ENCODE peak calls at places on chromosomes 6 and 20, in seven cellular contexts. One of them, this sample, is unnamed.

GRCh38 chr6:28274888-28275287 is 6.5 kb upstream of the PGBD1 start:
- DNase-seq in lung: no peak
- DNase-seq in pancreas: no peak
- DNase-seq in astrocyte of the cerebellum: no peak
- DNase-seq in SK-N-SH: no peak
- DNase-seq in lower leg skin: no peak
- DNase-seq in left lung: no peak
- DNase-seq in this sample: no peak

GRCh38 chr20:19807901-19808300 is 49.8 kb downstream of the RIN2 start:
- DNase-seq in pancreas: no peak
- DNase-seq in SK-N-SH: no peak
- DNase-seq in lung: no peak
- DNase-seq in astrocyte of the cerebellum: no peak
- DNase-seq in left lung: no peak
- DNase-seq in lower leg skin: no peak
- DNase-seq in this sample: no peak

GRCh38 chr6:34516391-34517324 is 39.5 kb downstream of the SPDEF start:
- DNase-seq in lung: no peak
- DNase-seq in lower leg skin: no peak
- DNase-seq in SK-N-SH: peak
- DNase-seq in pancreas: no peak
- DNase-seq in left lung: no peak
- DNase-seq in astrocyte of the cerebellum: no peak
- DNase-seq in this sample: no peak

GRCh38 chr6:112936476-112936875 is 589.3 kb downstream of the RFPL4B start:
- DNase-seq in lung: no peak
- DNase-seq in lower leg skin: no peak
- DNase-seq in pancreas: no peak
- DNase-seq in left lung: no peak
- DNase-seq in astrocyte of the cerebellum: no peak
- DNase-seq in SK-N-SH: no peak
- DNase-seq in this sample: no peak

GRCh38 chr6:157753291-157753690 is 69.8 kb upstream of the SNX9 start:
- DNase-seq in pancreas: no peak
- DNase-seq in astrocyte of the cerebellum: no peak
- DNase-seq in left lung: no peak
- DNase-seq in lung: no peak
- DNase-seq in lower leg skin: no peak
- DNase-seq in SK-N-SH: no peak
- DNase-seq in this sample: no peak

GRCh38 chr6:1222426-1223311 is 89.2 kb upstream of the FOXQ1 start:
- DNase-seq in astrocyte of the cerebellum: no peak
- DNase-seq in lower leg skin: no peak
- DNase-seq in lung: no peak
- DNase-seq in pancreas: no peak
- DNase-seq in left lung: no peak
- DNase-seq in SK-N-SH: no peak
- DNase-seq in this sample: no peak

GRCh38 chr20:26208296-26209091 is 511.8 kb upstream of the ZNF337 start:
- DNase-seq in lung: peak
- DNase-seq in left lung: peak
- DNase-seq in lower leg skin: no peak
- DNase-seq in pancreas: no peak
- DNase-seq in SK-N-SH: peak
- DNase-seq in astrocyte of the cerebellum: no peak
- DNase-seq in this sample: no peak

GRCh38 chr6:85680388-85680787 is 37.7 kb upstream of the SYNCRIP start:
- DNase-seq in astrocyte of the cerebellum: no peak
- DNase-seq in left lung: no peak
- DNase-seq in lower leg skin: no peak
- DNase-seq in lung: no peak
- DNase-seq in SK-N-SH: no peak
- DNase-seq in pancreas: no peak
- DNase-seq in this sample: no peak

GRCh38 chr6:43171284-43172126 is 436 bp downstream of the SRF start:
- DNase-seq in lower leg skin: no peak
- DNase-seq in astrocyte of the cerebellum: no peak
- DNase-seq in lung: no peak
- DNase-seq in pancreas: no peak
- DNase-seq in left lung: no peak
- DNase-seq in SK-N-SH: peak
- DNase-seq in this sample: no peak

GRCh38 chr20:60269571-60270162 is 311.4 kb downstream of the CDH26 start:
- DNase-seq in left lung: no peak
- DNase-seq in pancreas: no peak
- DNase-seq in astrocyte of the cerebellum: no peak
- DNase-seq in lower leg skin: no peak
- DNase-seq in SK-N-SH: no peak
- DNase-seq in lung: no peak
- DNase-seq in this sample: no peak

DNA sequence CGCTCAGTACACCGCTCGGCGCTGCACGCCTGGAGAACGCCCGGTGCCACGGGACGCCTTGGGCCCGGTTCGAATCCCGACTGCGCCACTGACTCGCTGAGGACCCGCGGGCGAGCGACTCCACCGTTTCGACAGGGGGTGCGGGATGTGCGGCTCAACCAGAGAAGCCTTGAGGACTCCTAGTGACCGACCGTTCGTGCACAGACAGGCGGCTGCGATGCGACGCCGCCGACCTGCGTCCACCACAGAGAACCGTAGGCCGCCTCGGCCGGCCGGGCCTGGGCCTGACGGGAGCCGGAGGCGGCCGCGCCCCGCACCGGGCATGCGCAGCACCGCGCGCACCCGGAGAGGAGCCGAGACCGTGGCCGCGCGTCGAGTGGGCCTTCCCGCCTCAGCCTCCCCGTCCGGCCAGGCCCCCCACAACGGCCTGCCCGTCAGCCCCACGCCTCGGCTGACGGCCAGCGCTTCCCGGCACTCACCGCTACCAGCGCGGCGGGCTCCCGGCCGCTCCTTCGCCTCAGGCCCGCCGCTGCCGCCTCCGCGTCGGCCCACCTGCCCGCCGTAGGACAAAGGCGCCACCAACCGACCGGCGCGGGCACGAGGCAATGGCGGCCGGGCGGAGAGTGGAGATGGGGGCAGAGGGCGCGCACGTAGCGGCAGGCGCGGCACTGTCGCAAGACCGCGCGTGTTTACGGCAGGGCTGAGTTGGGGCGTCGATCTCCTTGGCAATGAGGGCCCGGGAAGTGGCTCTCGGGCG is at the start of gene NCOA5:
- DNase-seq in SK-N-SH: peak
- DNase-seq in astrocyte of the cerebellum: peak
- DNase-seq in lower leg skin: peak
- DNase-seq in lung: peak
- DNase-seq in pancreas: peak
- DNase-seq in left lung: peak
- DNase-seq in this sample: peak
- TF ChIP-seq CTCF in SK-N-SH: peak
- TF ChIP-seq CTCF in astrocyte of the cerebellum: no peak
- TF ChIP-seq CTCF in lower leg skin: no peak
- TF ChIP-seq CTCF in lung: no peak
- TF ChIP-seq CTCF in pancreas: no peak
- TF ChIP-seq CTCF in left lung: peak
- TF ChIP-seq CTCF in this sample: no peak

GRCh38 chr6:53067799-53068442 is 2.7 kb downstream of the FBXO9 start:
- DNase-seq in lower leg skin: no peak
- DNase-seq in pancreas: no peak
- DNase-seq in lung: no peak
- DNase-seq in left lung: no peak
- DNase-seq in astrocyte of the cerebellum: no peak
- DNase-seq in SK-N-SH: peak
- DNase-seq in this sample: no peak

GRCh38 chr6:53074347-53074746 is 9.1 kb downstream of the FBXO9 start:
- DNase-seq in pancreas: no peak
- DNase-seq in lung: no peak
- DNase-seq in SK-N-SH: no peak
- DNase-seq in lower leg skin: no peak
- DNase-seq in left lung: no peak
- DNase-seq in astrocyte of the cerebellum: no peak
- DNase-seq in this sample: no peak

GRCh38 chr6:53067307-53067706 is 2.1 kb downstream of the FBXO9 start:
- DNase-seq in astrocyte of the cerebellum: no peak
- DNase-seq in lower leg skin: no peak
- DNase-seq in left lung: no peak
- DNase-seq in lung: no peak
- DNase-seq in pancreas: no peak
- DNase-seq in SK-N-SH: no peak
- DNase-seq in this sample: no peak

GRCh38 chr6:53069431-53069830 is 4.2 kb downstream of the FBXO9 start:
- DNase-seq in lung: no peak
- DNase-seq in lower leg skin: no peak
- DNase-seq in left lung: no peak
- DNase-seq in astrocyte of the cerebellum: no peak
- DNase-seq in pancreas: no peak
- DNase-seq in SK-N-SH: no peak
- DNase-seq in this sample: no peak

DNA sequence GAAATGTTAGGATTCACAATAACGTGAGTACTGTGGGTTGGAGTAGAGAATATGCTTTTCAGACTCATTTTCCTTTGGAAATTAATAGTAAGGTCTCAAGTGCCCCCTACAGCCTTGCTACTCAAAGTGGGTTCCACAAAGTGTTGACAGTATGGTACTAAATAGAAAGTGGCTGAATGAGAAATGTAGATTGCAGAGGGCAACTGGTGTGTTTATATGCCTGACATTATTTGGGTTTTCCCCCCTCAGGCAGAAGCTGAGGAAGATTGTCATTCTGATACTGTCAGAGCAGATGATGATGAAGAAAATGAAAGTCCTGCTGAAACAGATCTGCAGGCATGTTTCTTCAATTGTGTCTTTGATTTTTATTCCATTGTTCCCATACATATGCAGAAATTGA is 5.6 kb downstream of the FBXO9 start:
- DNase-seq in left lung: no peak
- DNase-seq in SK-N-SH: peak
- DNase-seq in lung: no peak
- DNase-seq in pancreas: no peak
- DNase-seq in astrocyte of the cerebellum: no peak
- DNase-seq in lower leg skin: no peak
- DNase-seq in this sample: no peak
- TF ChIP-seq CTCF in left lung: no peak
- TF ChIP-seq CTCF in SK-N-SH: peak
- TF ChIP-seq CTCF in lung: no peak
- TF ChIP-seq CTCF in pancreas: no peak
- TF ChIP-seq CTCF in astrocyte of the cerebellum: no peak
- TF ChIP-seq CTCF in lower leg skin: no peak
- TF ChIP-seq CTCF in this sample: no peak

DNA sequence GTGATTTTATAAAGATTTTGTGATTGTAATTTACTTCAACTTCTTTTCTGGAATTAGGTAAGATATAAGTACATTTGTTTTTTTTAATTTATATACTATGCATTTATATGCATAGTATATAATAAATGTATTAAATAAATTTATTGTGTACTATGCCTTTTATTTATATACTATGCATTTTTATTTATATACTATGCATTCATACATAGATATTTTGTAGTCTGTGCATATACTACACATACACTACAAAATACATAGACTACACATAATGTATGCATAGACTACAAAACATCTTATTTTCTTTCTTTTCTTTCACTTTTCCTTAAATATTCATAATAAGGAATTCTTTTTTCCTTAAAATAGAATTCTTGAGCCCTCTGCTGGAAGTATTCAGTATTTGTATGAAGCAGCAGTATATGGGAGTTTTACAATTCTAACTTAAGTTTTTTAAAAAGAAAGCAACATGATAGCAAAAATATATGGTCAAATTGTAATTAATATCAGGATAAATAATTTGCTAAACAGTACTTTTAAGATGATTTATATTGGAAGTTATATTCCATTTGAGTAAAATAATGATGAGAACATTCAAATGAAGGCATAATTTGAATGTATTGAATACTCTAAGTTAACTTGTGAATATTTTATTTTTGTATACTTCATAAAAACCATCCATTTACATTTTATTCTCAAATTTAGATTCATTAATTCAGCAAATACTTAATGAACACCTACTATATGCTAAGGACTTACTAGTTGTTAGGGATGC is 129.3 kb downstream of the KLHL32 start:
- DNase-seq in lower leg skin: no peak
- DNase-seq in astrocyte of the cerebellum: peak
- DNase-seq in SK-N-SH: peak
- DNase-seq in lung: no peak
- DNase-seq in left lung: no peak
- DNase-seq in pancreas: no peak
- DNase-seq in this sample: no peak
- TF ChIP-seq CTCF in lower leg skin: no peak
- TF ChIP-seq CTCF in astrocyte of the cerebellum: peak
- TF ChIP-seq CTCF in SK-N-SH: peak
- TF ChIP-seq CTCF in lung: no peak
- TF ChIP-seq CTCF in left lung: peak
- TF ChIP-seq CTCF in pancreas: peak
- TF ChIP-seq CTCF in this sample: no peak

GRCh38 chr6:45606831-45607400 is 229.2 kb upstream of the SUPT3H start:
- DNase-seq in left lung: no peak
- DNase-seq in lung: peak
- DNase-seq in astrocyte of the cerebellum: no peak
- DNase-seq in pancreas: no peak
- DNase-seq in SK-N-SH: no peak
- DNase-seq in lower leg skin: no peak
- DNase-seq in this sample: no peak

GRCh38 chr6:45607818-45608217 is 230.1 kb upstream of the SUPT3H start:
- DNase-seq in left lung: no peak
- DNase-seq in lung: peak
- DNase-seq in SK-N-SH: no peak
- DNase-seq in pancreas: no peak
- DNase-seq in astrocyte of the cerebellum: no peak
- DNase-seq in lower leg skin: no peak
- DNase-seq in this sample: no peak

GRCh38 chr6:45609141-45609638 is 231.5 kb upstream of the SUPT3H start:
- DNase-seq in left lung: peak
- DNase-seq in lung: peak
- DNase-seq in lower leg skin: peak
- DNase-seq in SK-N-SH: no peak
- DNase-seq in pancreas: no peak
- DNase-seq in astrocyte of the cerebellum: no peak
- DNase-seq in this sample: no peak

GRCh38 chr6:45610374-45610773 is 232.6 kb upstream of the SUPT3H start:
- DNase-seq in pancreas: no peak
- DNase-seq in SK-N-SH: no peak
- DNase-seq in astrocyte of the cerebellum: no peak
- DNase-seq in lung: no peak
- DNase-seq in left lung: no peak
- DNase-seq in lower leg skin: no peak
- DNase-seq in this sample: no peak

DNA sequence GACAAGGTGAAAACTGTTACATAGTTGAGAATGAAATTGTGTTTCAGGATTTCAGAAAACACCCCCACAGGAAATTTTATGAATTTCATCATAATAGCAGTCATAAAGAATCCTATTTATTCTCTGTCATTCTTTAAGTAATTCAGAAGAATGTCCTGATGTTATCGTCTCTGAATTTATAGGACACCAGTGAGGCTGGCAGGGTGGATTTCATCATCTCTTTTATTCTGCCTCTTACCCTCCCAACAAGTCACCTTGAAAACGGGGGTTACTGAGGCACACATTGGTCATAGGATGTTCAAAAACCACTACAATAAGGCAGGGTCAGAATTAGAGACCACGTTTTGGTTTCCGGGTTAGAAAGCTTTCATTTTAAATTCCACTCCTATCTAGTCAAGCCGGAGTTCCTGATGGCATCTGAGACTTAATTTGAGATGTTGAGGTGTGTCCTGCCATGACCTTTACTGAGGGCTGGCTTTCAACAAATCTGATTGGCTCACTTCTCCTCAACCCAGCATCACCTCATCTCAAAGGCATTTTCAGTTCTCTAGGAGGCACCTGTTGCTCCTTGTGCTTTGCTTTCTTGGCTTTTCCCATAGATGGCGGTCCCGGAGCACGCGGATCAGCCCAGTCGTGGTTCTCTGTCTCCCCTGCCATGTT is 230.6 kb upstream of the SUPT3H start:
- DNase-seq in lower leg skin: no peak
- DNase-seq in left lung: no peak
- DNase-seq in SK-N-SH: no peak
- DNase-seq in lung: no peak
- DNase-seq in pancreas: no peak
- DNase-seq in astrocyte of the cerebellum: no peak
- DNase-seq in this sample: no peak
- TF ChIP-seq CTCF in lower leg skin: no peak
- TF ChIP-seq CTCF in left lung: no peak
- TF ChIP-seq CTCF in SK-N-SH: peak
- TF ChIP-seq CTCF in lung: no peak
- TF ChIP-seq CTCF in pancreas: no peak
- TF ChIP-seq CTCF in astrocyte of the cerebellum: no peak
- TF ChIP-seq CTCF in this sample: no peak

This sample was measured in omental fat pad.